ENCODE peak calls at places on chromosomes 2 and 18, in six cellular contexts. One of them, this sample, is unnamed.
A peak's percentile ranks its signal among the peaks of the same experiment; 100 is the strongest.

GRCh38 chr2:67451086-67451832 is 54.1 kb downstream of the ETAA1 start:
- DNase-seq in DMS 273 treated with DMSO at 0.1 percent for 48 hours: no peak
- DNase-seq in SHP77: peak; percentile 79
- DNase-seq in NCI-H1048: no peak
- DNase-seq in activated CD4-positive, alpha-beta memory T cell treated with anti-CD3 and anti-CD28 coated beads for 36 hours: no peak
- DNase-seq in endothelial cell: no peak
- DNase-seq in this sample: peak; percentile 12

GRCh38 chr2:20012282-20013060 is at the start of gene MATN3:
- DNase-seq in activated CD4-positive, alpha-beta memory T cell treated with anti-CD3 and anti-CD28 coated beads for 36 hours: peak; percentile 16
- DNase-seq in DMS 273 treated with DMSO at 0.1 percent for 48 hours: no peak
- DNase-seq in SHP77: no peak
- DNase-seq in NCI-H1048: no peak
- DNase-seq in endothelial cell: peak; percentile 39
- DNase-seq in this sample: no peak

GRCh38 chr2:166106431-166107015 is 21.3 kb downstream of the SCN1A start:
- DNase-seq in DMS 273 treated with DMSO at 0.1 percent for 48 hours: peak; percentile 54
- DNase-seq in NCI-H1048: no peak
- DNase-seq in endothelial cell: peak; percentile 15
- DNase-seq in activated CD4-positive, alpha-beta memory T cell treated with anti-CD3 and anti-CD28 coated beads for 36 hours: no peak
- DNase-seq in SHP77: no peak
- DNase-seq in this sample: no peak

GRCh38 chr18:77054606-77055428 is 77.8 kb downstream of the MBP start:
- DNase-seq in endothelial cell: peak; percentile 72
- DNase-seq in NCI-H1048: no peak
- DNase-seq in SHP77: peak; percentile 86
- DNase-seq in DMS 273 treated with DMSO at 0.1 percent for 48 hours: no peak
- DNase-seq in activated CD4-positive, alpha-beta memory T cell treated with anti-CD3 and anti-CD28 coated beads for 36 hours: peak; percentile 90
- DNase-seq in this sample: peak; percentile 67

GRCh38 chr2:240130393-240131195 is 5.5 kb downstream of the COPS9 start:
- DNase-seq in DMS 273 treated with DMSO at 0.1 percent for 48 hours: no peak
- DNase-seq in activated CD4-positive, alpha-beta memory T cell treated with anti-CD3 and anti-CD28 coated beads for 36 hours: peak; percentile 1
- DNase-seq in NCI-H1048: no peak
- DNase-seq in endothelial cell: no peak
- DNase-seq in SHP77: no peak
- DNase-seq in this sample: no peak

GRCh38 chr18:64134044-64134757 is 14.7 kb downstream of the LINC00305 start:
- DNase-seq in endothelial cell: no peak
- DNase-seq in activated CD4-positive, alpha-beta memory T cell treated with anti-CD3 and anti-CD28 coated beads for 36 hours: no peak
- DNase-seq in NCI-H1048: no peak
- DNase-seq in DMS 273 treated with DMSO at 0.1 percent for 48 hours: no peak
- DNase-seq in SHP77: no peak
- DNase-seq in this sample: no peak

GRCh38 chr2:236776695-236777251 is 207.1 kb downstream of the ACKR3 start:
- DNase-seq in activated CD4-positive, alpha-beta memory T cell treated with anti-CD3 and anti-CD28 coated beads for 36 hours: no peak
- DNase-seq in SHP77: no peak
- DNase-seq in DMS 273 treated with DMSO at 0.1 percent for 48 hours: peak; percentile 67
- DNase-seq in endothelial cell: no peak
- DNase-seq in NCI-H1048: no peak
- DNase-seq in this sample: no peak

GRCh38 chr18:77157312-77157711 is 24.7 kb upstream of the MBP start:
- DNase-seq in NCI-H1048: no peak
- DNase-seq in DMS 273 treated with DMSO at 0.1 percent for 48 hours: no peak
- DNase-seq in activated CD4-positive, alpha-beta memory T cell treated with anti-CD3 and anti-CD28 coated beads for 36 hours: no peak
- DNase-seq in SHP77: no peak
- DNase-seq in endothelial cell: no peak
- DNase-seq in this sample: no peak

GRCh38 chr2:128362186-128362888 is 43.7 kb upstream of the HS6ST1 start:
- DNase-seq in DMS 273 treated with DMSO at 0.1 percent for 48 hours: no peak
- DNase-seq in SHP77: no peak
- DNase-seq in activated CD4-positive, alpha-beta memory T cell treated with anti-CD3 and anti-CD28 coated beads for 36 hours: no peak
- DNase-seq in endothelial cell: no peak
- DNase-seq in NCI-H1048: no peak
- DNase-seq in this sample: no peak

GRCh38 chr18:7749510-7749981 is 182.4 kb downstream of the PTPRM start:
- DNase-seq in activated CD4-positive, alpha-beta memory T cell treated with anti-CD3 and anti-CD28 coated beads for 36 hours: no peak
- DNase-seq in SHP77: no peak
- DNase-seq in NCI-H1048: no peak
- DNase-seq in DMS 273 treated with DMSO at 0.1 percent for 48 hours: no peak
- DNase-seq in endothelial cell: no peak
- DNase-seq in this sample: no peak

GRCh38 chr2:238444242-238444641 is 17.5 kb downstream of the ASB1 start:
- DNase-seq in SHP77: no peak
- DNase-seq in NCI-H1048: no peak
- DNase-seq in endothelial cell: no peak
- DNase-seq in DMS 273 treated with DMSO at 0.1 percent for 48 hours: no peak
- DNase-seq in activated CD4-positive, alpha-beta memory T cell treated with anti-CD3 and anti-CD28 coated beads for 36 hours: no peak
- DNase-seq in this sample: no peak

GRCh38 chr2:10659898-10660568 is 29.7 kb downstream of the NOL10 start:
- DNase-seq in NCI-H1048: no peak
- DNase-seq in DMS 273 treated with DMSO at 0.1 percent for 48 hours: no peak
- DNase-seq in SHP77: peak; percentile 46
- DNase-seq in activated CD4-positive, alpha-beta memory T cell treated with anti-CD3 and anti-CD28 coated beads for 36 hours: peak; percentile 69
- DNase-seq in endothelial cell: peak; percentile 69
- DNase-seq in this sample: no peak

GRCh38 chr2:7097353-7097895 is 180.2 kb downstream of the RNF144A start:
- DNase-seq in SHP77: peak; percentile 85
- DNase-seq in DMS 273 treated with DMSO at 0.1 percent for 48 hours: peak; percentile 58
- DNase-seq in NCI-H1048: peak; percentile 52
- DNase-seq in activated CD4-positive, alpha-beta memory T cell treated with anti-CD3 and anti-CD28 coated beads for 36 hours: peak; percentile 82
- DNase-seq in endothelial cell: peak; percentile 81
- DNase-seq in this sample: peak; percentile 38

GRCh38 chr2:56185101-56185581 is 1.4 kb downstream of the CCDC85A start:
- DNase-seq in DMS 273 treated with DMSO at 0.1 percent for 48 hours: no peak
- DNase-seq in NCI-H1048: no peak
- DNase-seq in SHP77: peak; percentile 42
- DNase-seq in endothelial cell: peak; percentile 36
- DNase-seq in activated CD4-positive, alpha-beta memory T cell treated with anti-CD3 and anti-CD28 coated beads for 36 hours: no peak
- DNase-seq in this sample: no peak

GRCh38 chr2:54575379-54575888 is 119.3 kb downstream of the SPTBN1 start:
- DNase-seq in DMS 273 treated with DMSO at 0.1 percent for 48 hours: no peak
- DNase-seq in SHP77: no peak
- DNase-seq in endothelial cell: no peak
- DNase-seq in NCI-H1048: no peak
- DNase-seq in activated CD4-positive, alpha-beta memory T cell treated with anti-CD3 and anti-CD28 coated beads for 36 hours: peak; percentile 62
- DNase-seq in this sample: no peak

GRCh38 chr18:55310863-55311262 is 277.1 kb downstream of the TCF4 start:
- DNase-seq in SHP77: no peak
- DNase-seq in NCI-H1048: no peak
- DNase-seq in endothelial cell: no peak
- DNase-seq in activated CD4-positive, alpha-beta memory T cell treated with anti-CD3 and anti-CD28 coated beads for 36 hours: no peak
- DNase-seq in DMS 273 treated with DMSO at 0.1 percent for 48 hours: no peak
- DNase-seq in this sample: no peak

GRCh38 chr2:46379213-46380037 is 82.2 kb downstream of the EPAS1 start:
- DNase-seq in endothelial cell: no peak
- DNase-seq in SHP77: no peak
- DNase-seq in activated CD4-positive, alpha-beta memory T cell treated with anti-CD3 and anti-CD28 coated beads for 36 hours: no peak
- DNase-seq in NCI-H1048: no peak
- DNase-seq in DMS 273 treated with DMSO at 0.1 percent for 48 hours: peak; percentile 79
- DNase-seq in this sample: no peak

GRCh38 chr18:52312321-52312720 is 27.7 kb upstream of the DCC start:
- DNase-seq in DMS 273 treated with DMSO at 0.1 percent for 48 hours: no peak
- DNase-seq in NCI-H1048: no peak
- DNase-seq in SHP77: peak; percentile 50
- DNase-seq in endothelial cell: no peak
- DNase-seq in activated CD4-positive, alpha-beta memory T cell treated with anti-CD3 and anti-CD28 coated beads for 36 hours: no peak
- DNase-seq in this sample: peak; percentile 72

This sample was measured in NCI-H2029.